ENCODE peak calls at places on chromosomes 4 and X, in five cellular contexts. One of them, this sample, is unnamed.

GRCh38 chr4:71187399-71188196 is 151.2 kb upstream of the SLC4A4 start:
- DNase-seq in naive thymus-derived CD4-positive, alpha-beta T cell: no peak
- DNase-seq in CD8-positive, alpha-beta memory T cell: peak
- DNase-seq in endothelial cell: peak
- DNase-seq in endodermal cell: peak
- DNase-seq in this sample: peak

GRCh38 chr4:41012308-41012707 is 202.0 kb downstream of the APBB2 start:
- DNase-seq in naive thymus-derived CD4-positive, alpha-beta T cell: no peak
- DNase-seq in endodermal cell: no peak
- DNase-seq in endothelial cell: no peak
- DNase-seq in CD8-positive, alpha-beta memory T cell: no peak
- DNase-seq in this sample: no peak

GRCh38 chrX:646796-647195 is 16.2 kb downstream of the SHOX start:
- DNase-seq in endothelial cell: no peak
- DNase-seq in naive thymus-derived CD4-positive, alpha-beta T cell: no peak
- DNase-seq in CD8-positive, alpha-beta memory T cell: no peak
- DNase-seq in endodermal cell: no peak
- DNase-seq in this sample: no peak

GRCh38 chr4:124202106-124202505 is 510.4 kb downstream of the ANKRD50 start:
- DNase-seq in naive thymus-derived CD4-positive, alpha-beta T cell: no peak
- DNase-seq in endodermal cell: no peak
- DNase-seq in endothelial cell: no peak
- DNase-seq in CD8-positive, alpha-beta memory T cell: no peak
- DNase-seq in this sample: no peak

GRCh38 chrX:43969504-43970501 is 3.4 kb downstream of the NDP start:
- DNase-seq in endodermal cell: peak
- DNase-seq in naive thymus-derived CD4-positive, alpha-beta T cell: no peak
- DNase-seq in endothelial cell: no peak
- DNase-seq in CD8-positive, alpha-beta memory T cell: no peak
- DNase-seq in this sample: no peak

GRCh38 chr4:41913509-41913908 is 21.7 kb upstream of the TMEM33 start:
- DNase-seq in endothelial cell: no peak
- DNase-seq in CD8-positive, alpha-beta memory T cell: no peak
- DNase-seq in endodermal cell: no peak
- DNase-seq in naive thymus-derived CD4-positive, alpha-beta T cell: no peak
- DNase-seq in this sample: no peak

GRCh38 chr4:159434496-159435241 is 331.8 kb downstream of the RAPGEF2 start:
- DNase-seq in naive thymus-derived CD4-positive, alpha-beta T cell: no peak
- DNase-seq in endothelial cell: no peak
- DNase-seq in CD8-positive, alpha-beta memory T cell: no peak
- DNase-seq in endodermal cell: no peak
- DNase-seq in this sample: no peak

GRCh38 chr4:140252144-140252741 is 98.3 kb upstream of the MAML3 start:
- DNase-seq in endodermal cell: peak
- DNase-seq in endothelial cell: peak
- DNase-seq in naive thymus-derived CD4-positive, alpha-beta T cell: no peak
- DNase-seq in CD8-positive, alpha-beta memory T cell: no peak
- DNase-seq in this sample: peak

GRCh38 chr4:5409237-5409636 is 299.1 kb downstream of the EVC2 start:
- DNase-seq in endodermal cell: no peak
- DNase-seq in naive thymus-derived CD4-positive, alpha-beta T cell: no peak
- DNase-seq in CD8-positive, alpha-beta memory T cell: no peak
- DNase-seq in endothelial cell: no peak
- DNase-seq in this sample: no peak

GRCh38 chrX:115616943-115617563 is 56.1 kb downstream of the PLS3 start:
- DNase-seq in endodermal cell: peak
- DNase-seq in endothelial cell: no peak
- DNase-seq in naive thymus-derived CD4-positive, alpha-beta T cell: no peak
- DNase-seq in CD8-positive, alpha-beta memory T cell: no peak
- DNase-seq in this sample: no peak

GRCh38 chr4:169619518-169619957 is 840 bp upstream of the CLCN3 start:
- DNase-seq in endothelial cell: peak
- DNase-seq in endodermal cell: peak
- DNase-seq in naive thymus-derived CD4-positive, alpha-beta T cell: peak
- DNase-seq in CD8-positive, alpha-beta memory T cell: peak
- DNase-seq in this sample: peak

GRCh38 chr4:150570862-150571261 is 11.1 kb upstream of the MAB21L2 start:
- DNase-seq in naive thymus-derived CD4-positive, alpha-beta T cell: no peak
- DNase-seq in endodermal cell: no peak
- DNase-seq in endothelial cell: no peak
- DNase-seq in CD8-positive, alpha-beta memory T cell: no peak
- DNase-seq in this sample: no peak

GRCh38 chr4:180909279-180909678 is 1333.9 kb upstream of the TENM3 start:
- DNase-seq in endothelial cell: no peak
- DNase-seq in naive thymus-derived CD4-positive, alpha-beta T cell: no peak
- DNase-seq in endodermal cell: peak
- DNase-seq in CD8-positive, alpha-beta memory T cell: no peak
- DNase-seq in this sample: no peak

GRCh38 chrX:136759968-136760367 is 20.8 kb downstream of the ARHGEF6 start:
- DNase-seq in naive thymus-derived CD4-positive, alpha-beta T cell: no peak
- DNase-seq in endothelial cell: no peak
- DNase-seq in endodermal cell: peak
- DNase-seq in CD8-positive, alpha-beta memory T cell: no peak
- DNase-seq in this sample: no peak

GRCh38 chr4:85496146-85496849 is 21.3 kb downstream of the ARHGAP24 start:
- DNase-seq in endothelial cell: no peak
- DNase-seq in CD8-positive, alpha-beta memory T cell: no peak
- DNase-seq in naive thymus-derived CD4-positive, alpha-beta T cell: no peak
- DNase-seq in endodermal cell: no peak
- DNase-seq in this sample: no peak

GRCh38 chrX:13046035-13046851 is 1.8 kb upstream of the FAM9C start:
- DNase-seq in endothelial cell: no peak
- DNase-seq in CD8-positive, alpha-beta memory T cell: no peak
- DNase-seq in naive thymus-derived CD4-positive, alpha-beta T cell: no peak
- DNase-seq in endodermal cell: no peak
- DNase-seq in this sample: no peak

GRCh38 chr4:2948895-2949781 is 14.1 kb downstream of the NOP14 start:
- DNase-seq in endothelial cell: peak
- DNase-seq in CD8-positive, alpha-beta memory T cell: peak
- DNase-seq in naive thymus-derived CD4-positive, alpha-beta T cell: no peak
- DNase-seq in endodermal cell: peak
- DNase-seq in this sample: peak

This sample was measured in stomach.